ENCODE peak calls at places on chromosomes 3 and 15, in ten cellular contexts. G is anterior cingulate cortex; C is HepG2; R is NB4; J is GM13977; W is OCI-LY7; D is EL; B is activated CD8-positive, alpha-beta memory T cell treated with anti-CD3 and anti-CD28 coated beads, Interleukin-2, amount 10 ng/mL, durations not matched to agents 7 days and 5 days; Y is amygdala; X is adipocyte. S is an unnamed sample.
A peak's percentile ranks its signal among the peaks of the same experiment; 100 is the strongest.

GRCh38 chr3:47034868-47035489 is 55.5 kb downstream of the NBEAL2 start:
- DNase-seq in G (no peak), C (no peak), R (no peak), J (no peak), W (no peak), D (no peak), B (no peak), Y (no peak), X (no peak), S (no peak)

GRCh38 chr15:36080759-36081158 is 498.7 kb upstream of the CDIN1 start:
- DNase-seq in G (no peak), C (no peak), R (no peak), J (no peak), W (no peak), D (no peak), B (no peak), Y (no peak), X (no peak), S (no peak)

GRCh38 chr3:69547457-69548014 is 161.6 kb upstream of the FRMD4B start:
- DNase-seq in G (no peak), C (no peak), R (no peak), J (no peak), W (no peak), D (no peak), B (no peak), Y (no peak), X (peak; percentile 2), S (no peak)

GRCh38 chr3:161890147-161890625 is 393.6 kb downstream of the OTOL1 start:
- DNase-seq in G (no peak), C (no peak), R (peak; percentile 7), J (no peak), W (no peak), D (peak; percentile 96), B (no peak), Y (no peak), X (peak; percentile 92), S (peak; percentile 8)

GRCh38 chr3:52468336-52468735 is 12.9 kb downstream of the NISCH start:
- DNase-seq in G (no peak), C (no peak), R (peak; percentile 59), J (no peak), W (no peak), D (no peak), B (no peak), Y (no peak), X (peak; percentile 79), S (no peak)

GRCh38 chr15:63514533-63514943 is 10.1 kb downstream of the USP3 start:
- DNase-seq in G (no peak), C (peak; percentile 76), R (peak; percentile 70), J (no peak), W (no peak), D (peak; percentile 58), B (no peak), Y (no peak), X (peak; percentile 83), S (no peak)

GRCh38 chr15:64247535-64247905 is 84.7 kb upstream of the PPIB start:
- DNase-seq in G (no peak), C (peak; percentile 35), R (no peak), J (no peak), W (no peak), D (no peak), B (no peak), Y (no peak), X (no peak), S (no peak)

GRCh38 chr3:52041118-52041847 is 15.1 kb downstream of the DUSP7 start:
- DNase-seq in G (peak; percentile 63), C (peak; percentile 38), R (peak; percentile 42), J (no peak), W (no peak), D (peak; percentile 30), B (no peak), Y (peak; percentile 59), X (no peak), S (no peak)

GRCh38 chr3:50340404-50341329 is at the start of gene RASSF1:
- DNase-seq in G (no peak), C (no peak), R (peak; percentile 98), J (peak; percentile 84), W (peak; percentile 52), D (peak; percentile 83), B (peak; percentile 98), Y (no peak), X (no peak), S (no peak)